ENCODE peak calls at places on chromosomes 12 and 14, in eight cellular contexts. Q is small intestine; S is fibroblast of lung; U is fibroblast of gingiva; I is stimulated activated effector memory CD8-positive, alpha-beta T cell treated with anti-CD3 and anti-CD28 coated beads, Interleukin-12 subunit alpha, Interleukin-12 subunit beta, amount 100 ng/mL, for 72 hours; X is EH; G is IMR-90; C is D341Med. B is an unnamed sample.
A peak's percentile ranks its signal among the peaks of the same experiment; 100 is the strongest.

GRCh38 chr14:49553892-49554291 is 32.3 kb downstream of the RPS29 start:
- DNase-seq in S (no peak), X (no peak), Q (no peak), U (no peak), G (no peak), C (no peak), I (no peak), B (no peak)

GRCh38 chr12:51974646-51975045 is 23.1 kb downstream of the ACVR1B start:
- DNase-seq in X (no peak), S (no peak), Q (no peak), U (no peak), C (no peak), I (no peak), G (no peak), B (no peak)

GRCh38 chr14:68961781-68962584 is 17.1 kb downstream of the ACTN1 start:
- DNase-seq in G (peak; percentile 85), C (no peak), I (no peak), S (peak; percentile 86), Q (no peak), U (no peak), X (peak; percentile 66), B (peak; percentile 42)

GRCh38 chr12:52204931-52205505 is 13.2 kb upstream of the KRT80 start:
- DNase-seq in X (no peak), I (no peak), U (no peak), C (no peak), G (no peak), Q (no peak), S (no peak), B (no peak)

GRCh38 chr14:102525213-102526143 is 15.9 kb upstream of the ANKRD9 start:
- DNase-seq in S (peak; percentile 67), G (peak; percentile 59), X (peak; percentile 75), U (peak; percentile 70), C (no peak), Q (peak; percentile 74), I (no peak), B (peak; percentile 69)

GRCh38 chr14:46574236-46574970 is 77.2 kb downstream of the RPL10L start:
- DNase-seq in S (peak; percentile 78), U (no peak), Q (no peak), C (no peak), I (no peak), X (no peak), G (no peak), B (no peak)

GRCh38 chr12:55657282-55657681 is 20.6 kb downstream of the OR10P1 start:
- DNase-seq in X (no peak), Q (peak; percentile 72), S (no peak), I (no peak), G (no peak), C (no peak), U (no peak), B (no peak)

GRCh38 chr14:66045572-66046021 is 440.6 kb upstream of the CCDC196 start:
- DNase-seq in G (no peak), Q (no peak), S (peak; percentile 57), I (no peak), U (no peak), X (no peak), C (peak; percentile 50), B (no peak)

GRCh38 chr12:80282761-80283160 is 161.3 kb upstream of the PTPRQ start:
- DNase-seq in Q (no peak), I (no peak), C (no peak), G (peak; percentile 38), X (peak; percentile 37), S (peak; percentile 20), U (peak; percentile 37), B (peak; percentile 66)

GRCh38 chr12:4918950-4919660 is 9.4 kb downstream of the KCNA1 start:
- DNase-seq in U (no peak), S (peak; percentile 75), C (no peak), I (no peak), Q (no peak), X (no peak), G (no peak), B (no peak)

GRCh38 chr12:123135688-123136087 is 15.2 kb downstream of the PITPNM2 start:
- DNase-seq in X (no peak), Q (no peak), I (no peak), C (no peak), G (no peak), S (no peak), U (no peak), B (no peak)

GRCh38 chr12:11183009-11183408 is 3.7 kb downstream of the TAS2R42 start:
- DNase-seq in X (no peak), S (no peak), C (no peak), I (no peak), U (no peak), Q (no peak), G (no peak), B (no peak)